ENCODE peak calls at places on chromosomes 7 and 10, in eight cellular contexts. One of them, this sample, is unnamed.

GRCh38 chr7:80134105-80134535 is 511 bp upstream of the GNAI1 start:
- DNase-seq in testis: no peak
- DNase-seq in adrenal gland: no peak
- DNase-seq in left ventricle myocardium inferior: no peak
- DNase-seq in prostate gland: peak
- DNase-seq in fibroblast of pulmonary artery: no peak
- DNase-seq in mammary epithelial cell: no peak
- DNase-seq in AG04450: peak
- DNase-seq in this sample: no peak

GRCh38 chr10:122981066-122981464 is 864 bp downstream of the PSTK start:
- DNase-seq in testis: no peak
- DNase-seq in AG04450: no peak
- DNase-seq in prostate gland: no peak
- DNase-seq in mammary epithelial cell: peak
- DNase-seq in adrenal gland: no peak
- DNase-seq in fibroblast of pulmonary artery: peak
- DNase-seq in left ventricle myocardium inferior: no peak
- DNase-seq in this sample: peak

GRCh38 chr10:77678146-77678545 is 40.5 kb upstream of the KCNMA1 start:
- DNase-seq in mammary epithelial cell: no peak
- DNase-seq in fibroblast of pulmonary artery: no peak
- DNase-seq in prostate gland: no peak
- DNase-seq in adrenal gland: no peak
- DNase-seq in AG04450: no peak
- DNase-seq in testis: no peak
- DNase-seq in left ventricle myocardium inferior: no peak
- DNase-seq in this sample: no peak

GRCh38 chr10:108090476-108091215 is 926.1 kb upstream of the SORCS1 start:
- DNase-seq in mammary epithelial cell: peak
- DNase-seq in left ventricle myocardium inferior: no peak
- DNase-seq in fibroblast of pulmonary artery: no peak
- DNase-seq in testis: no peak
- DNase-seq in prostate gland: no peak
- DNase-seq in AG04450: no peak
- DNase-seq in adrenal gland: no peak
- DNase-seq in this sample: peak

GRCh38 chr7:111094387-111094786 is 3.5 kb downstream of the LRRN3 start:
- DNase-seq in fibroblast of pulmonary artery: no peak
- DNase-seq in prostate gland: no peak
- DNase-seq in testis: no peak
- DNase-seq in adrenal gland: no peak
- DNase-seq in mammary epithelial cell: no peak
- DNase-seq in left ventricle myocardium inferior: no peak
- DNase-seq in AG04450: no peak
- DNase-seq in this sample: no peak

GRCh38 chr10:113557389-113558321 is 4.8 kb downstream of the HABP2 start:
- DNase-seq in testis: no peak
- DNase-seq in left ventricle myocardium inferior: no peak
- DNase-seq in mammary epithelial cell: no peak
- DNase-seq in adrenal gland: peak
- DNase-seq in AG04450: no peak
- DNase-seq in prostate gland: no peak
- DNase-seq in fibroblast of pulmonary artery: peak
- DNase-seq in this sample: no peak

GRCh38 chr7:22444181-22444966 is 55.6 kb downstream of the STEAP1B start:
- DNase-seq in fibroblast of pulmonary artery: peak
- DNase-seq in testis: peak
- DNase-seq in AG04450: no peak
- DNase-seq in left ventricle myocardium inferior: peak
- DNase-seq in adrenal gland: peak
- DNase-seq in mammary epithelial cell: peak
- DNase-seq in prostate gland: peak
- DNase-seq in this sample: no peak

GRCh38 chr7:100603697-100604077 is 1.5 kb downstream of the PCOLCE start:
- DNase-seq in AG04450: no peak
- DNase-seq in fibroblast of pulmonary artery: peak
- DNase-seq in mammary epithelial cell: no peak
- DNase-seq in adrenal gland: no peak
- DNase-seq in prostate gland: no peak
- DNase-seq in left ventricle myocardium inferior: no peak
- DNase-seq in testis: no peak
- DNase-seq in this sample: no peak

GRCh38 chr7:34087892-34088891 is 182.9 kb downstream of the BMPER start:
- DNase-seq in AG04450: no peak
- DNase-seq in adrenal gland: peak
- DNase-seq in mammary epithelial cell: peak
- DNase-seq in prostate gland: no peak
- DNase-seq in left ventricle myocardium inferior: no peak
- DNase-seq in testis: peak
- DNase-seq in fibroblast of pulmonary artery: peak
- DNase-seq in this sample: peak

GRCh38 chr10:114395361-114396022 is 8.8 kb downstream of the AFAP1L2 start:
- DNase-seq in AG04450: no peak
- DNase-seq in adrenal gland: no peak
- DNase-seq in fibroblast of pulmonary artery: no peak
- DNase-seq in left ventricle myocardium inferior: no peak
- DNase-seq in mammary epithelial cell: no peak
- DNase-seq in testis: no peak
- DNase-seq in prostate gland: no peak
- DNase-seq in this sample: no peak

GRCh38 chr7:38374507-38374906 is 101.1 kb upstream of the TARP start:
- DNase-seq in left ventricle myocardium inferior: no peak
- DNase-seq in testis: peak
- DNase-seq in adrenal gland: peak
- DNase-seq in AG04450: no peak
- DNase-seq in fibroblast of pulmonary artery: peak
- DNase-seq in mammary epithelial cell: no peak
- DNase-seq in prostate gland: no peak
- DNase-seq in this sample: peak

GRCh38 chr7:94633025-94633341 is 22.9 kb downstream of the SGCE start:
- DNase-seq in AG04450: no peak
- DNase-seq in testis: no peak
- DNase-seq in fibroblast of pulmonary artery: no peak
- DNase-seq in left ventricle myocardium inferior: no peak
- DNase-seq in adrenal gland: no peak
- DNase-seq in prostate gland: no peak
- DNase-seq in mammary epithelial cell: no peak
- DNase-seq in this sample: no peak

GRCh38 chr7:117808273-117808868 is 64.9 kb downstream of the CTTNBP2 start:
- DNase-seq in left ventricle myocardium inferior: peak
- DNase-seq in mammary epithelial cell: no peak
- DNase-seq in AG04450: no peak
- DNase-seq in fibroblast of pulmonary artery: no peak
- DNase-seq in prostate gland: peak
- DNase-seq in testis: no peak
- DNase-seq in adrenal gland: no peak
- DNase-seq in this sample: peak

GRCh38 chr7:72267291-72267800 is 144.8 kb downstream of the CALN1 start:
- DNase-seq in AG04450: no peak
- DNase-seq in adrenal gland: no peak
- DNase-seq in prostate gland: no peak
- DNase-seq in left ventricle myocardium inferior: no peak
- DNase-seq in testis: no peak
- DNase-seq in mammary epithelial cell: no peak
- DNase-seq in fibroblast of pulmonary artery: no peak
- DNase-seq in this sample: no peak

GRCh38 chr7:125568799-125569198 is 639.2 kb upstream of the POT1 start:
- DNase-seq in testis: no peak
- DNase-seq in adrenal gland: no peak
- DNase-seq in AG04450: no peak
- DNase-seq in left ventricle myocardium inferior: no peak
- DNase-seq in mammary epithelial cell: no peak
- DNase-seq in prostate gland: no peak
- DNase-seq in fibroblast of pulmonary artery: no peak
- DNase-seq in this sample: no peak

GRCh38 chr7:95590387-95591248 is 5.7 kb downstream of the PDK4 start:
- DNase-seq in prostate gland: no peak
- DNase-seq in AG04450: no peak
- DNase-seq in mammary epithelial cell: no peak
- DNase-seq in testis: no peak
- DNase-seq in adrenal gland: no peak
- DNase-seq in left ventricle myocardium inferior: no peak
- DNase-seq in fibroblast of pulmonary artery: peak
- DNase-seq in this sample: no peak

GRCh38 chr10:132959296-132959961 is 17.1 kb upstream of the CFAP46 start:
- DNase-seq in testis: no peak
- DNase-seq in fibroblast of pulmonary artery: no peak
- DNase-seq in mammary epithelial cell: no peak
- DNase-seq in AG04450: no peak
- DNase-seq in prostate gland: no peak
- DNase-seq in adrenal gland: no peak
- DNase-seq in left ventricle myocardium inferior: no peak
- DNase-seq in this sample: no peak

GRCh38 chr7:81112731-81113130 is 193.9 kb upstream of the SEMA3C start:
- DNase-seq in AG04450: no peak
- DNase-seq in mammary epithelial cell: no peak
- DNase-seq in prostate gland: no peak
- DNase-seq in testis: no peak
- DNase-seq in fibroblast of pulmonary artery: no peak
- DNase-seq in adrenal gland: no peak
- DNase-seq in left ventricle myocardium inferior: no peak
- DNase-seq in this sample: no peak

GRCh38 chr7:149414745-149415390 is 46.0 kb downstream of the ZNF777 start:
- DNase-seq in mammary epithelial cell: peak
- DNase-seq in AG04450: peak
- DNase-seq in testis: peak
- DNase-seq in prostate gland: no peak
- DNase-seq in fibroblast of pulmonary artery: peak
- DNase-seq in adrenal gland: peak
- DNase-seq in left ventricle myocardium inferior: peak
- DNase-seq in this sample: no peak

GRCh38 chr10:43202224-43202656 is 64.0 kb downstream of the CSGALNACT2 start:
- DNase-seq in AG04450: no peak
- DNase-seq in mammary epithelial cell: no peak
- DNase-seq in left ventricle myocardium inferior: no peak
- DNase-seq in testis: no peak
- DNase-seq in adrenal gland: peak
- DNase-seq in fibroblast of pulmonary artery: peak
- DNase-seq in prostate gland: no peak
- DNase-seq in this sample: no peak

GRCh38 chr10:121322046-121322445 is 276.2 kb downstream of the FGFR2 start:
- DNase-seq in mammary epithelial cell: peak
- DNase-seq in fibroblast of pulmonary artery: no peak
- DNase-seq in testis: no peak
- DNase-seq in left ventricle myocardium inferior: no peak
- DNase-seq in prostate gland: no peak
- DNase-seq in adrenal gland: no peak
- DNase-seq in AG04450: no peak
- DNase-seq in this sample: peak

GRCh38 chr7:21185866-21186265 is 242.0 kb upstream of the SP4 start:
- DNase-seq in testis: no peak
- DNase-seq in mammary epithelial cell: no peak
- DNase-seq in prostate gland: no peak
- DNase-seq in fibroblast of pulmonary artery: no peak
- DNase-seq in left ventricle myocardium inferior: no peak
- DNase-seq in AG04450: no peak
- DNase-seq in adrenal gland: no peak
- DNase-seq in this sample: no peak

GRCh38 chr10:132714096-132714721 is 71.7 kb downstream of the NKX6-2 start:
- DNase-seq in prostate gland: no peak
- DNase-seq in adrenal gland: no peak
- DNase-seq in left ventricle myocardium inferior: peak
- DNase-seq in testis: no peak
- DNase-seq in AG04450: no peak
- DNase-seq in mammary epithelial cell: no peak
- DNase-seq in fibroblast of pulmonary artery: no peak
- DNase-seq in this sample: no peak

GRCh38 chr7:151518105-151518780 is 1.5 kb downstream of the RHEB start:
- DNase-seq in testis: peak
- DNase-seq in fibroblast of pulmonary artery: peak
- DNase-seq in mammary epithelial cell: peak
- DNase-seq in adrenal gland: peak
- DNase-seq in AG04450: no peak
- DNase-seq in prostate gland: peak
- DNase-seq in left ventricle myocardium inferior: peak
- DNase-seq in this sample: peak
- TF ChIP-seq CTCF in testis: no peak
- TF ChIP-seq CTCF in fibroblast of pulmonary artery: no peak
- TF ChIP-seq CTCF in mammary epithelial cell: peak
- TF ChIP-seq CTCF in adrenal gland: no peak
- TF ChIP-seq CTCF in AG04450: no peak
- TF ChIP-seq CTCF in prostate gland: no peak
- TF ChIP-seq CTCF in left ventricle myocardium inferior: no peak
- TF ChIP-seq CTCF in this sample: no peak

GRCh38 chr10:71370031-71370430 is 26.7 kb upstream of the CDH23 start:
- DNase-seq in adrenal gland: no peak
- DNase-seq in mammary epithelial cell: no peak
- DNase-seq in left ventricle myocardium inferior: no peak
- DNase-seq in testis: no peak
- DNase-seq in prostate gland: no peak
- DNase-seq in fibroblast of pulmonary artery: no peak
- DNase-seq in AG04450: no peak
- DNase-seq in this sample: no peak
- TF ChIP-seq CTCF in adrenal gland: no peak
- TF ChIP-seq CTCF in mammary epithelial cell: no peak
- TF ChIP-seq CTCF in left ventricle myocardium inferior: no peak
- TF ChIP-seq CTCF in testis: no peak
- TF ChIP-seq CTCF in prostate gland: no peak
- TF ChIP-seq CTCF in fibroblast of pulmonary artery: no peak
- TF ChIP-seq CTCF in AG04450: no peak
- TF ChIP-seq CTCF in this sample: no peak

DNA sequence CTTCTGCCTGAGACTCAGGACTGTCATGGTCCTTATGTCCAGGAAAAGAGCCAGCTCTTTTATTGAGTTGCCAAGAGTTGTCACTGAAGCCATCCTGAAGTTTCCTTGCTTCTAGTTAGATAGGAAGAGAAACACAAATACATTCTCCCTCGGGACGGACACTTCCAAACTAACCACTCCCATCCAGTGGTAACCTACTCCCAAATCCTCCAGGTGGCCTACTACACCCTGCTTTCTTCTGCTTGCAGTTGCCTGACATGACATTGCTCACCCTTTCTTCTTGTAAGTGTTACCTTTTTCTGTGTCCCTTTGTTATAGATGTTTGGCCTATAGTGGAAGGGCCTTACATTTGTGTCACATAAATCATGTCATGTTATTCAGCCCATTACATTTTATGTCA is 346.8 kb downstream of the NRG3 start:
- DNase-seq in adrenal gland: no peak
- DNase-seq in fibroblast of pulmonary artery: no peak
- DNase-seq in prostate gland: no peak
- DNase-seq in AG04450: no peak
- DNase-seq in testis: no peak
- DNase-seq in left ventricle myocardium inferior: no peak
- DNase-seq in mammary epithelial cell: peak
- DNase-seq in this sample: peak
- TF ChIP-seq CTCF in adrenal gland: no peak
- TF ChIP-seq CTCF in fibroblast of pulmonary artery: no peak
- TF ChIP-seq CTCF in prostate gland: no peak
- TF ChIP-seq CTCF in AG04450: no peak
- TF ChIP-seq CTCF in testis: no peak
- TF ChIP-seq CTCF in left ventricle myocardium inferior: no peak
- TF ChIP-seq CTCF in mammary epithelial cell: peak
- TF ChIP-seq CTCF in this sample: no peak

DNA sequence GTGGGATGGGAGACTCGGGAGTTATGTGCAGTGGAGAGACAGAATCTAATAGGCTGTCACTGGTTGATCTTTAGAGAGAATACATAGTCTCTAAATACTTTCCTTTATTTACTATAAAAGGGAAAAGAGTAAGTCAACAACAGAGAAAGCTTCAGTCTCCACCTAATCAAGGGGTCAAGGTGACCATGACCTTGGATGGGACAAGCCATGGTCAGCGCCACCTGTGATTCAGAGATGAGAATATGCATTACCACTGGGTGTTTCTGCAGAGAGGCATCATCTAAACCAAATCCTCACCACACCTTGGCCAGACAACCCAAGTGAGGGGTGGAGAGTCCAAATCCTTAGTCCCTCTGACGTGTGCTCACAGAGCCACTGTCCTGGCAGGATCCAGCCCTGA is 39.9 kb downstream of the TNS3 start:
- DNase-seq in prostate gland: no peak
- DNase-seq in testis: no peak
- DNase-seq in mammary epithelial cell: no peak
- DNase-seq in AG04450: no peak
- DNase-seq in fibroblast of pulmonary artery: no peak
- DNase-seq in adrenal gland: no peak
- DNase-seq in left ventricle myocardium inferior: no peak
- DNase-seq in this sample: no peak
- TF ChIP-seq CTCF in prostate gland: no peak
- TF ChIP-seq CTCF in testis: no peak
- TF ChIP-seq CTCF in mammary epithelial cell: no peak
- TF ChIP-seq CTCF in AG04450: no peak
- TF ChIP-seq CTCF in fibroblast of pulmonary artery: no peak
- TF ChIP-seq CTCF in adrenal gland: no peak
- TF ChIP-seq CTCF in left ventricle myocardium inferior: no peak
- TF ChIP-seq CTCF in this sample: no peak

This sample was measured in MCF 10A.